ENCODE peak calls at places on chromosomes 6 and 20, in ten cellular contexts. K is neural crest cell; Z is NCI-H1105; J is glomerular endothelial cell; C is activated CD4-positive, alpha-beta T cell treated with anti-CD3 and anti-CD28 coated beads, Interleukin-2, amount 50 U/mL, for 1 hour; E is activated T-helper 1 cell treated with Interleukin-2 at 50 U/mL for 16 hours; H is WTC11; R is T-cell; I is iPS-NIHi11; G is occipital lobe. D is an unnamed sample.

GRCh38 chr6:144006731-144007454 is 1.2 kb downstream of the PLAGL1 start:
- DNase-seq in K (no peak), Z (no peak), J (no peak), C (no peak), E (no peak), H (peak; percentile 13), R (no peak), I (no peak), G (no peak), D (no peak)

GRCh38 chr20:61556116-61556515 is 304.1 kb downstream of the CDH4 start:
- DNase-seq in K (no peak), Z (no peak), J (no peak), C (no peak), E (no peak), H (no peak), R (no peak), I (no peak), G (no peak), D (no peak)

GRCh38 chr20:58393299-58393698 is 4.3 kb downstream of the VAPB start:
- DNase-seq in K (no peak), Z (no peak), J (no peak), C (no peak), E (no peak), H (no peak), R (no peak), I (no peak), G (no peak), D (no peak)

GRCh38 chr6:47690791-47691190 is 7.6 kb upstream of the ADGRF4 start:
- DNase-seq in K (no peak), Z (no peak), J (no peak), C (no peak), E (no peak), H (no peak), R (no peak), I (no peak), G (no peak), D (no peak)

GRCh38 chr20:61728786-61729365 is 336.8 kb downstream of the TAF4 start:
- DNase-seq in K (no peak), Z (no peak), J (no peak), C (no peak), E (no peak), H (no peak), R (no peak), I (no peak), G (no peak), D (no peak)

GRCh38 chr20:31663838-31664695 is 26.4 kb downstream of the COX4I2 start:
- DNase-seq in K (no peak), Z (peak; percentile 46), J (no peak), C (no peak), E (no peak), H (no peak), R (no peak), I (no peak), G (no peak), D (peak; percentile 82)

GRCh38 chr20:55386686-55387085 is 618.6 kb downstream of the CBLN4 start:
- DNase-seq in K (no peak), Z (no peak), J (no peak), C (no peak), E (no peak), H (no peak), R (no peak), I (no peak), G (no peak), D (no peak)

GRCh38 chr20:4534315-4534714 is 187.4 kb upstream of the PRND start:
- DNase-seq in K (no peak), Z (no peak), J (no peak), C (no peak), E (no peak), H (no peak), R (no peak), I (no peak), G (no peak), D (no peak)

GRCh38 chr6:47169785-47170685 is 127.9 kb upstream of the ADGRF1 start:
- DNase-seq in K (no peak), Z (no peak), J (no peak), C (no peak), E (no peak), H (no peak), R (no peak), I (no peak), G (no peak), D (no peak)

GRCh38 chr6:30557683-30557981 is 537 bp downstream of the PRR3 start:
- DNase-seq in K (no peak), Z (no peak), J (no peak), C (peak; percentile 50), E (no peak), H (no peak), R (no peak), I (no peak), G (no peak), D (no peak)

GRCh38 chr6:116268589-116269293 is 11.0 kb downstream of the TSPYL1 start:
- DNase-seq in K (no peak), Z (peak; percentile 79), J (peak; percentile 76), C (no peak), E (no peak), H (no peak), R (no peak), I (peak; percentile 58), G (no peak), D (no peak)

GRCh38 chr6:160933256-160933655 is 58.3 kb upstream of the MAP3K4 start:
- DNase-seq in K (no peak), Z (no peak), J (no peak), C (no peak), E (no peak), H (peak; percentile 26), R (no peak), I (peak; percentile 38), G (no peak), D (no peak)

GRCh38 chr6:138211601-138212000 is 6.7 kb downstream of the PBOV1 start:
- DNase-seq in K (no peak), Z (no peak), J (no peak), C (no peak), E (no peak), H (no peak), R (no peak), I (no peak), G (no peak), D (no peak)

GRCh38 chr20:44460795-44461141 is 14.9 kb upstream of the TTPAL start:
- DNase-seq in K (no peak), Z (no peak), J (no peak), C (no peak), E (no peak), H (no peak), R (no peak), I (peak; percentile 34), G (no peak), D (no peak)

GRCh38 chr6:100001915-100002388 is 7.9 kb upstream of the MCHR2 start:
- DNase-seq in K (peak; percentile 22), Z (peak; percentile 39), J (peak; percentile 25), C (peak; percentile 15), E (no peak), H (peak; percentile 48), R (peak; percentile 4), I (peak; percentile 63), G (peak; percentile 2), D (peak; percentile 45)

GRCh38 chr20:19374066-19374615 is 161.7 kb downstream of the SLC24A3 start:
- DNase-seq in K (no peak), Z (no peak), J (no peak), C (no peak), E (no peak), H (no peak), R (no peak), I (no peak), G (no peak), D (no peak)

GRCh38 chr6:38525888-38526287 is 113.8 kb downstream of the BTBD9 start:
- DNase-seq in K (no peak), Z (no peak), J (no peak), C (no peak), E (no peak), H (no peak), R (no peak), I (no peak), G (no peak), D (no peak)

GRCh38 chr6:81763968-81764367 is 11.5 kb upstream of the TENT5A start:
- DNase-seq in K (no peak), Z (no peak), J (no peak), C (no peak), E (no peak), H (no peak), R (no peak), I (no peak), G (no peak), D (no peak)

GRCh38 chr6:139028658-139029469 is at the start of gene ABRACL:
- DNase-seq in K (peak; percentile 45), Z (peak; percentile 55), J (no peak), C (peak; percentile 62), E (peak; percentile 58), H (peak; percentile 78), R (peak; percentile 63), I (peak; percentile 81), G (peak; percentile 31), D (peak; percentile 43)

GRCh38 chr20:11880694-11881093 is 37.0 kb upstream of the BTBD3 start:
- DNase-seq in K (no peak), Z (no peak), J (no peak), C (no peak), E (no peak), H (no peak), R (no peak), I (peak; percentile 37), G (no peak), D (no peak)

GRCh38 chr20:1171461-1172093 is 13.2 kb downstream of the TMEM74B start:
- DNase-seq in K (peak; percentile 46), Z (no peak), J (no peak), C (no peak), E (no peak), H (peak; percentile 80), R (no peak), I (peak; percentile 85), G (no peak), D (no peak)

GRCh38 chr6:686528-686927 is 6.4 kb downstream of the EXOC2 start:
- DNase-seq in K (no peak), Z (no peak), J (no peak), C (no peak), E (no peak), H (no peak), R (no peak), I (no peak), G (no peak), D (no peak)

GRCh38 chr6:111113731-111114438 is 26.6 kb downstream of the SLC16A10 start:
- DNase-seq in K (no peak), Z (no peak), J (no peak), C (peak; percentile 10), E (no peak), H (no peak), R (no peak), I (no peak), G (peak; percentile 3), D (no peak)